ENCODE peak calls at places on chromosomes 5 and 9, in seven cellular contexts. D, A, Z, B, C, U and S are unnamed samples.

GRCh38 chr9:3906437-3907213 is 380.8 kb upstream of the RFX3 start:
- DNase-seq in C (no peak), D (peak), B (no peak), A (peak), U (peak), Z (peak), S (no peak)

GRCh38 chr9:77424993-77425392 is 223.1 kb downstream of the GNA14 start:
- DNase-seq in C (no peak), D (no peak), B (no peak), A (no peak), Z (no peak), U (no peak), S (no peak)

GRCh38 chr5:177133845-177134652 is 476 bp downstream of the NSD1 start:
- DNase-seq in C (peak), B (no peak), D (peak), Z (no peak), U (no peak), A (peak), S (no peak)

GRCh38 chr5:103178167-103178566 is 58.1 kb downstream of the PPIP5K2 start:
- DNase-seq in Z (no peak), U (no peak), D (no peak), C (no peak), B (no peak), A (no peak), S (no peak)

GRCh38 chr9:128065907-128066712 is 1.0 kb downstream of the NAIF1 start:
- DNase-seq in A (no peak), D (no peak), U (no peak), Z (no peak), B (no peak), C (no peak), S (no peak)

GRCh38 chr9:85523202-85523601 is 218.6 kb downstream of the AGTPBP1 start:
- DNase-seq in U (no peak), Z (no peak), C (no peak), A (no peak), B (no peak), D (no peak), S (no peak)

GRCh38 chr9:70569070-70569772 is 154.8 kb upstream of the KLF9 start:
- DNase-seq in U (no peak), C (no peak), Z (no peak), A (no peak), B (no peak), D (no peak), S (no peak)

GRCh38 chr5:54876561-54876960 is 108.8 kb downstream of the ESM1 start:
- DNase-seq in Z (no peak), A (no peak), C (no peak), D (no peak), B (no peak), U (no peak), S (no peak)

GRCh38 chr5:147904110-147904509 is 2.2 kb downstream of the C5orf46 start:
- DNase-seq in B (no peak), Z (no peak), D (no peak), C (no peak), A (no peak), U (no peak), S (no peak)

GRCh38 chr5:73506459-73506955 is 8.3 kb downstream of the BTF3 start:
- DNase-seq in D (no peak), B (no peak), Z (no peak), A (no peak), U (no peak), C (no peak), S (no peak)

GRCh38 chr5:107700486-107700885 is 29.7 kb upstream of the EFNA5 start:
- DNase-seq in D (no peak), A (no peak), Z (peak), B (no peak), U (no peak), C (no peak), S (no peak)

GRCh38 chr9:18060304-18060934 is 413.5 kb upstream of the ADAMTSL1 start:
- DNase-seq in C (no peak), Z (no peak), A (peak), B (no peak), D (no peak), U (peak), S (no peak)

GRCh38 chr5:218457-219289 is 553 bp downstream of the SDHA start:
- DNase-seq in Z (no peak), U (no peak), B (no peak), C (no peak), D (no peak), A (peak), S (peak)

GRCh38 chr5:134577022-134577795 is 51.7 kb downstream of the JADE2 start:
- DNase-seq in U (no peak), C (no peak), A (no peak), B (no peak), D (peak), Z (no peak), S (no peak)

GRCh38 chr5:66498791-66499207 is 97.4 kb upstream of the MAST4 start:
- DNase-seq in U (no peak), B (no peak), C (no peak), A (peak), Z (no peak), D (peak), S (peak)

GRCh38 chr5:16856531-16856930 is 79.6 kb downstream of the MYO10 start:
- DNase-seq in B (no peak), A (no peak), U (no peak), D (no peak), C (no peak), Z (no peak), S (no peak)

GRCh38 chr9:124975131-124975530 is 34.2 kb upstream of the GOLGA1 start:
- DNase-seq in C (no peak), B (no peak), A (no peak), Z (no peak), U (no peak), D (no peak), S (no peak)

GRCh38 chr5:170413897-170414296 is 24.7 kb upstream of the KCNMB1 start:
- DNase-seq in D (no peak), Z (no peak), A (no peak), C (no peak), U (no peak), B (no peak), S (no peak)

GRCh38 chr9:79801459-79801858 is 229.7 kb downstream of the TLE4 start:
- DNase-seq in Z (no peak), U (peak), D (no peak), A (no peak), C (no peak), B (no peak), S (no peak)

GRCh38 chr5:176652136-176652535 is 4.9 kb downstream of the TSPAN17 start:
- DNase-seq in U (no peak), B (no peak), Z (no peak), C (no peak), D (no peak), A (no peak), S (no peak)

GRCh38 chr9:79639354-79639753 is 67.6 kb downstream of the TLE4 start:
- DNase-seq in B (no peak), Z (no peak), D (no peak), A (no peak), C (no peak), U (no peak), S (no peak)

GRCh38 chr9:134547161-134548100 is 94.2 kb upstream of the COL5A1 start:
- DNase-seq in U (no peak), Z (no peak), C (no peak), D (no peak), A (no peak), B (no peak), S (no peak)

GRCh38 chr5:80466669-80467485 is 21.0 kb upstream of the FAM151B start:
- DNase-seq in A (peak), U (no peak), D (no peak), B (no peak), Z (peak), C (no peak), S (peak)

GRCh38 chr5:172312286-172312685 is 28.7 kb upstream of the UBTD2 start:
- DNase-seq in B (no peak), A (no peak), Z (no peak), C (no peak), D (no peak), U (no peak), S (no peak)

GRCh38 chr5:3282841-3283240 is 312.8 kb upstream of the IRX1 start:
- DNase-seq in C (no peak), B (no peak), D (no peak), U (no peak), Z (no peak), A (no peak), S (no peak)

GRCh38 chr9:109241931-109242330 is 74.9 kb upstream of the FRRS1L start:
- DNase-seq in U (no peak), D (no peak), B (no peak), C (no peak), Z (no peak), A (no peak), S (no peak)